ENCODE peak calls at places on chromosomes 2 and 18, in five cellular contexts. C is osteoblast, M is Peyer's patch, L is heart left ventricle, B is neural progenitor cell. O is an unnamed sample. For H3K4me1, the result is how much of the 10 kb centered on the place peaks cover.

GRCh38 chr2:215003001-215003400 is 135.4 kb downstream of the ABCA12 start:
- DNase-seq in C (peak), M (no peak), L (no peak), B (peak), O (no peak)

GRCh38 chr18:74856967-74857366 is 259.3 kb downstream of the ZNF407 start:
- DNase-seq in M (no peak), C (no peak), L (no peak), B (no peak), O (no peak)

GRCh38 chr18:36942264-36942663 is 113.3 kb downstream of the KIAA1328 start:
- DNase-seq in C (no peak), B (peak), L (no peak), M (peak), O (no peak)

GRCh38 chr2:109112-109809 is 63.0 kb upstream of the FAM110C start:
- DNase-seq in L (no peak), C (no peak), B (no peak), M (no peak), O (no peak)

GRCh38 chr2:17083902-17084301 is 418.3 kb upstream of the CYRIA start:
- DNase-seq in L (no peak), M (no peak), C (no peak), B (no peak), O (no peak)

GRCh38 chr2:181005809-181006208 is 25.4 kb downstream of the UBE2E3 start:
- DNase-seq in L (no peak), B (no peak), C (no peak), M (no peak), O (no peak)

GRCh38 chr2:72933646-72934151 is 16.4 kb downstream of the EMX1 start:
- DNase-seq in C (no peak), L (no peak), B (no peak), M (peak), O (no peak)

GRCh38 chr2:71223767-71224333 is 3.1 kb downstream of the PAIP2B start:
- DNase-seq in M (peak), B (peak), C (no peak), L (peak), O (peak)

GRCh38 chr2:130824492-130825061 is 12.1 kb upstream of the ARHGEF4 start:
- DNase-seq in M (no peak), B (no peak), C (peak), L (no peak), O (no peak)

GRCh38 chr2:140990416-140990815 is 1140.4 kb downstream of the LRP1B start:
- DNase-seq in B (no peak), M (no peak), L (no peak), C (peak), O (no peak)

GRCh38 chr2:14256890-14257289 is 375.6 kb upstream of the LRATD1 start:
- DNase-seq in C (no peak), M (no peak), B (peak), L (no peak), O (no peak)

GRCh38 chr2:46816846-46817726 is 98.5 kb downstream of the MCFD2 start:
- DNase-seq in L (no peak), C (no peak), B (no peak), M (peak), O (no peak)

GRCh38 chr18:67410671-67411070 is 105.8 kb downstream of the DSEL start:
- DNase-seq in B (no peak), M (no peak), C (peak), L (no peak), O (no peak)

GRCh38 chr2:45840481-45840880 is 189.0 kb downstream of the PRKCE start:
- DNase-seq in M (no peak), B (no peak), C (peak), L (no peak), O (no peak)

GRCh38 chr18:76932026-76932819 is 109.9 kb downstream of the ZNF236 start:
- DNase-seq in M (no peak), B (no peak), C (peak), L (peak), O (no peak)

GRCh38 chr18:56065101-56065500 is 477.1 kb upstream of the TCF4 start:
- DNase-seq in C (no peak), L (no peak), B (no peak), M (no peak), O (no peak)

DNA sequence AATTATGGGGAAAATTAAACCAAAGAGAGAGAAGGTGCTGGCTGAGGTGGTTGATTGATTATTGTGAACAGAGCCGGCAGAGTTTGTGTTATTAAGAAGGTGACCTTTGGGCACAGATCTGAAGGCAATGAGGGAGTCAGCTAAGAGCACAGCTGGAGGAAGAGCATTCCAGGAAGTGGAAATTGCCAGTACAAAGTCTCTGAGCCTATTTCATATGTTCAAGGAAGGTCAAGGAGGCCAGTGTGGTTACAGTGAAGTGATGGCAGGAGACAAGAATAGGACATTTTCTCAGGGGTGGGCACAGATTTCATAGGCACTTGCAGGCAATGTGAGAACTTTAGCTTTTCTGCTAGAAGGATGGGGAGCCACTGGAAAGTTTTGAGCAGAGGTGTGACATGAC is 50.2 kb downstream of the ARHGAP25 start:
- DNase-seq in B (no peak), L (no peak), M (no peak), C (no peak), O (no peak)
- H3K4me1 ChIP-seq in B (under half), L (under half), M (under half), C (under half), O (under half)

GRCh38 chr18:78246588-78246987 is 733.0 kb upstream of the SALL3 start:
- DNase-seq in M (no peak), L (no peak), B (no peak), C (no peak), O (no peak)
- TF ChIP-seq CTCF in M (no peak), L (no peak), B (no peak), C (no peak), O (no peak)

GRCh38 chr2:142025394-142025793 is 105.4 kb downstream of the LRP1B start:
- DNase-seq in M (no peak), L (no peak), C (no peak), B (no peak), O (no peak)
- H3K4me3 ChIP-seq in M (no peak), L (no peak), C (no peak), B (no peak), O (no peak)

GRCh38 chr2:206800501-206801416 is 35.4 kb downstream of the FASTKD2 start:
- DNase-seq in C (no peak), B (peak), L (peak), M (peak), O (no peak)

GRCh38 chr2:206802654-206803514 is 37.5 kb downstream of the FASTKD2 start:
- DNase-seq in M (no peak), B (no peak), L (no peak), C (no peak), O (no peak)

GRCh38 chr2:206801417-206801772 is 36.0 kb downstream of the FASTKD2 start:
- DNase-seq in L (no peak), B (peak), C (no peak), M (no peak), O (no peak)

GRCh38 chr2:206805922-206806607 is 40.7 kb downstream of the FASTKD2 start:
- DNase-seq in B (no peak), L (no peak), M (no peak), C (no peak), O (no peak)

DNA sequence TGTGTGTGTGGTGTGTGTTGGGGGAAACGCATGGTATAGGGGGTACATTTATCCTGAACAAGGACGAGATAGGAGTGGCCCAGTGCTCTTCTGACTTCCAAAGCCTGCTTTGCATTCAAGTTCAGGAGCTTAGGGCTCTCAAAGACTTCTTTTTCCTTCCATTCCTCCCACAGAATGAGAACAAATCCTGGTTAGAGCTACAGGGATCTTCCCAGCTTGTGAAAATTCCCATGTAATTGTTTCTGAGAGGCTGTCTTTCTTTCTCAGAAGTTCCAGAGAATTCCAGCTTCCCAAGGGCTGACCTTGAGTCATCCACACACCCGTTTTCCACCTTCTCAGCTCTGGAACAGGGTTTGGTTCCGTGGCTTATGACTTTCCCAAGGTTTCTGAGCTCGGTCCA is 38.9 kb downstream of the FASTKD2 start:
- DNase-seq in L (no peak), M (no peak), B (no peak), C (no peak), O (no peak)
- H3K4me1 ChIP-seq in L (under half), M (under half), B (under half), C (under half), O (under half)

GRCh38 chr2:96142217-96143113 is 2.8 kb downstream of the DUSP2 start:
- DNase-seq in M (peak), B (no peak), L (peak), C (peak), O (peak)
- TF ChIP-seq CTCF in M (peak), B (no peak), L (no peak), C (no peak), O (no peak)

GRCh38 chr2:144835634-144836351 is 315.9 kb upstream of the ZEB2 start:
- DNase-seq in L (no peak), M (no peak), C (no peak), B (no peak), O (no peak)
- H3K4me3 ChIP-seq in L (no peak), M (no peak), C (no peak), B (no peak), O (no peak)

DNA sequence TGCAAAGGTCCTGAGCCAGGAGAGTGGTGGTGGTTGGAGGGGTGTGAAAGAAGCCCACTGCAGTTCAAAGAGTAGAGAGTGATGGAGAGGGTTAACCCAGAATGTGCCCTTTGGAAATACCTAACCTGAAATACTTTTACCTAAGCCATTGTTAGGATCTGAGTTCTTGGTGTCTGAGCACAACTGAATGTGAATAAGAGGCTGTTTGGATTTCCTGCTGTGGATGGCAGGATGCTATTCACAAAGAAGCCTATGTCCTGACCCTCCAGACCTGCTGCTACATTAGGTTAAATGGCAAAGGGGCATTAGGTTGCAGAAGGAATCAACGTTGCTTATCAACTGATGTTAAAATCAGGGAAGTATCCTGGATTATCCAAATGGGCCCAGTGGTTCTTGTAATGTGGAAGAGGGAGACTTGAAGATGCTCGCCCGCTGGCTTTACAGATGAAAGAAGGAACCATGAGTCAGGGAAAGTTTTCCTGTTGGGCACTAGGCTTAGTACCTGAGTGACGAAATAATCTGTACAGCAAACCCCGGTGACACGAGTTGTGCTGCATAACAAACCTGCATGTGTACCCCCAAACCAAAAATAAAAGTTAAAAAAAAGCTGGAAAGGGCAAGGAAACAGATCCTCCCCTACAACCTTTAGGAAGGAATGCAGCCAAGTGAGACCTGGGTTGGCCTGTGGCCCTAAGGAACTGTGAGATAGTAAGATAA is 27.2 kb downstream of the ITGA6 start:
- DNase-seq in C (no peak), B (no peak), L (no peak), M (no peak), O (no peak)
- H3K4me1 ChIP-seq in C (under half), B (half or more), L (under half), M (under half), O (under half)

GRCh38 chr18:80259610-80260009 is 12.3 kb upstream of the PARD6G start:
- DNase-seq in M (no peak), L (no peak), B (no peak), C (no peak), O (no peak)
- TF ChIP-seq CTCF in M (no peak), L (no peak), B (no peak), C (no peak), O (no peak)

DNA sequence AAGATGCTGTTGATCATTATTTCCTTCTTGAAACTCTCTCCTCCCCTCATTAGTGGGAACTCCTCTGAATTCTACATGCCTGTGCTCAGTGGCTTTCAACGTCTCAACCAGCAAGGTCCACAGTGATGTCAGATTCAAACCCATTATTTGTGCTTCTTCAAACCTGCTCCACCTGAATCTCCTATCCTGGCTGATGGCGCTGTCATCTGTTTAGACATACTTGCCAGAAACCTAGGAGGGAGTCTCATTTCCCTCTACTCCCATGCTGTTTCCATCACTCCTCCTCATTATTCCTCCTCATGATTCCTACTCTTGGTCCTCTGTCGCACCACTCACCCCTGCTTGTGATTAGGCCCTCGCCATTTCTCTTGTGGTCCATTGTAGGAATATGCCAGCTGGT is 2.9 kb upstream of the LPIN2 start:
- DNase-seq in L (no peak), C (no peak), B (no peak), M (no peak), O (no peak)
- H3K4me3 ChIP-seq in L (no peak), C (no peak), B (no peak), M (no peak), O (no peak)

O was measured in pancreas.